ENCODE peak calls at places on chromosome 18, in eight cellular contexts. K, D, W, I, Q, P, C and G are unnamed samples.

GRCh38 chr18:23779696-23780303 is 90.5 kb downstream of the LAMA3 start:
- DNase-seq in W (no peak), D (no peak), Q (peak), P (no peak), C (peak), K (no peak), I (no peak), G (no peak)

GRCh38 chr18:903703-904102 is 968 bp upstream of the ADCYAP1 start:
- DNase-seq in D (peak), Q (peak), C (peak), W (peak), I (peak), P (peak), K (peak), G (no peak)

GRCh38 chr18:458016-458415 is 42.5 kb downstream of the COLEC12 start:
- DNase-seq in C (no peak), P (no peak), K (no peak), D (no peak), Q (no peak), I (no peak), W (no peak), G (no peak)

GRCh38 chr18:13229021-13229671 is 10.6 kb downstream of the LDLRAD4 start:
- DNase-seq in D (no peak), Q (no peak), K (no peak), C (no peak), W (no peak), I (no peak), P (no peak), G (no peak)

GRCh38 chr18:35205199-35205712 is 35.6 kb upstream of the ZNF397 start:
- DNase-seq in D (no peak), I (no peak), C (no peak), P (no peak), K (no peak), Q (no peak), W (no peak), G (no peak)

GRCh38 chr18:48418409-48419267 is 9.5 kb upstream of the ZBTB7C start:
- DNase-seq in W (no peak), Q (no peak), K (no peak), C (no peak), D (no peak), P (no peak), I (no peak), G (no peak)

GRCh38 chr18:74460825-74461224 is 3.7 kb upstream of the DIPK1C start:
- DNase-seq in C (no peak), P (no peak), Q (no peak), I (no peak), D (no peak), W (no peak), K (no peak), G (no peak)

GRCh38 chr18:36412778-36413177 is 115.3 kb downstream of the FHOD3 start:
- DNase-seq in Q (no peak), W (no peak), D (peak), C (peak), P (peak), I (no peak), K (peak), G (no peak)

GRCh38 chr18:21242141-21243040 is at the start of gene GREB1L:
- DNase-seq in D (peak), P (peak), I (peak), C (peak), K (peak), W (peak), Q (peak), G (no peak)

GRCh38 chr18:37294951-37295350 is 270.6 kb downstream of the CELF4 start:
- DNase-seq in K (peak), I (no peak), W (no peak), Q (no peak), P (peak), C (peak), D (peak), G (no peak)

GRCh38 chr18:3995476-3996102 is 459.5 kb downstream of the DLGAP1 start:
- DNase-seq in C (peak), I (no peak), P (peak), K (peak), Q (peak), D (peak), W (no peak), G (no peak)

GRCh38 chr18:832085-832681 is 20.1 kb upstream of the YES1 start:
- DNase-seq in D (peak), W (no peak), P (peak), Q (no peak), C (no peak), I (no peak), K (peak), G (no peak)

GRCh38 chr18:70672581-70672980 is 383.7 kb downstream of the SOCS6 start:
- DNase-seq in I (no peak), C (no peak), W (no peak), Q (no peak), K (no peak), D (no peak), P (no peak), G (no peak)

GRCh38 chr18:21241224-21242131 is 554 bp upstream of the GREB1L start:
- DNase-seq in I (no peak), W (peak), C (peak), P (peak), K (peak), Q (no peak), D (peak), G (no peak)

GRCh38 chr18:50396005-50396404 is 21.2 kb downstream of the SKA1 start:
- DNase-seq in I (no peak), D (no peak), K (no peak), P (no peak), W (no peak), C (no peak), Q (no peak), G (no peak)

GRCh38 chr18:2442006-2442405 is 129.3 kb downstream of the METTL4 start:
- DNase-seq in P (no peak), K (no peak), C (no peak), Q (peak), I (no peak), D (no peak), W (no peak), G (no peak)

GRCh38 chr18:55982992-55983391 is 395.0 kb upstream of the TCF4 start:
- DNase-seq in W (no peak), C (no peak), K (no peak), I (no peak), P (no peak), D (no peak), Q (peak), G (no peak)

GRCh38 chr18:59454909-59455727 is 96.1 kb upstream of the LMAN1 start:
- DNase-seq in I (no peak), D (peak), K (no peak), P (no peak), C (no peak), W (no peak), Q (no peak), G (no peak)

GRCh38 chr18:22314406-22314805 is 103.3 kb downstream of the CTAGE1 start:
- DNase-seq in W (no peak), C (peak), I (no peak), Q (peak), K (no peak), P (no peak), D (no peak), G (no peak)

GRCh38 chr18:10543277-10543676 is 17.4 kb downstream of the NAPG start:
- DNase-seq in P (no peak), C (no peak), D (no peak), Q (peak), K (no peak), I (no peak), W (no peak), G (no peak)

GRCh38 chr18:7725473-7725872 is 158.4 kb downstream of the PTPRM start:
- DNase-seq in D (no peak), P (no peak), C (no peak), K (no peak), Q (no peak), W (no peak), I (no peak), G (no peak)

GRCh38 chr18:12334280-12335262 is 26.5 kb downstream of the TUBB6 start:
- DNase-seq in P (no peak), Q (no peak), K (no peak), W (no peak), I (no peak), D (peak), C (no peak), G (no peak)

GRCh38 chr18:25164211-25164836 is 187.6 kb downstream of the ZNF521 start:
- DNase-seq in D (no peak), Q (no peak), I (no peak), P (no peak), K (no peak), W (no peak), C (no peak), G (no peak)

GRCh38 chr18:74172697-74173433 is 24.5 kb downstream of the TIMM21 start:
- DNase-seq in K (no peak), P (no peak), C (no peak), Q (no peak), D (no peak), W (no peak), I (no peak), G (no peak)

GRCh38 chr18:59446012-59446411 is 86.9 kb upstream of the LMAN1 start:
- DNase-seq in D (peak), W (no peak), P (peak), Q (peak), K (peak), C (peak), I (no peak), G (no peak)

GRCh38 chr18:77177009-77177408 is 44.4 kb upstream of the MBP start:
- DNase-seq in D (no peak), W (no peak), Q (peak), C (peak), K (no peak), I (no peak), P (no peak), G (no peak)

GRCh38 chr18:79479114-79479760 is 83.5 kb downstream of the NFATC1 start:
- DNase-seq in W (peak), I (no peak), D (no peak), P (no peak), Q (no peak), C (no peak), K (no peak), G (peak)

GRCh38 chr18:69259282-69259681 is 141.4 kb upstream of the DOK6 start:
- DNase-seq in I (no peak), Q (peak), K (no peak), D (no peak), P (no peak), C (no peak), W (no peak), G (no peak)

GRCh38 chr18:9343577-9343976 is 9.0 kb downstream of the TWSG1 start:
- DNase-seq in Q (no peak), K (no peak), I (no peak), D (no peak), C (no peak), W (no peak), P (no peak), G (no peak)

GRCh38 chr18:22385718-22386117 is 32.0 kb downstream of the CTAGE1 start:
- DNase-seq in Q (peak), P (no peak), I (no peak), K (no peak), D (no peak), W (no peak), C (peak), G (no peak)

GRCh38 chr18:28781616-28782362 is 604.9 kb upstream of the CDH2 start:
- DNase-seq in D (no peak), C (no peak), I (no peak), P (no peak), W (no peak), K (no peak), Q (no peak), G (no peak)

GRCh38 chr18:12455511-12455910 is 47.8 kb downstream of the PRELID3A start:
- DNase-seq in D (no peak), K (no peak), Q (peak), C (peak), P (no peak), I (no peak), W (no peak), G (no peak)

GRCh38 chr18:69890558-69890957 is 57.1 kb downstream of the CD226 start:
- DNase-seq in D (no peak), K (no peak), C (no peak), W (no peak), I (no peak), P (no peak), Q (no peak), G (no peak)

GRCh38 chr18:54023471-54023870 is 201.0 kb downstream of the MBD2 start:
- DNase-seq in Q (peak), P (no peak), W (no peak), I (no peak), C (peak), K (no peak), D (no peak), G (no peak)

GRCh38 chr18:27298215-27298804 is 113.2 kb upstream of the CHST9 start:
- DNase-seq in Q (no peak), I (no peak), P (peak), C (no peak), K (no peak), W (no peak), D (peak), G (no peak)
- TF ChIP-seq CTCF in Q (no peak), I (no peak), P (peak), C (no peak), K (no peak), W (peak), D (peak), G (peak)

DNA sequence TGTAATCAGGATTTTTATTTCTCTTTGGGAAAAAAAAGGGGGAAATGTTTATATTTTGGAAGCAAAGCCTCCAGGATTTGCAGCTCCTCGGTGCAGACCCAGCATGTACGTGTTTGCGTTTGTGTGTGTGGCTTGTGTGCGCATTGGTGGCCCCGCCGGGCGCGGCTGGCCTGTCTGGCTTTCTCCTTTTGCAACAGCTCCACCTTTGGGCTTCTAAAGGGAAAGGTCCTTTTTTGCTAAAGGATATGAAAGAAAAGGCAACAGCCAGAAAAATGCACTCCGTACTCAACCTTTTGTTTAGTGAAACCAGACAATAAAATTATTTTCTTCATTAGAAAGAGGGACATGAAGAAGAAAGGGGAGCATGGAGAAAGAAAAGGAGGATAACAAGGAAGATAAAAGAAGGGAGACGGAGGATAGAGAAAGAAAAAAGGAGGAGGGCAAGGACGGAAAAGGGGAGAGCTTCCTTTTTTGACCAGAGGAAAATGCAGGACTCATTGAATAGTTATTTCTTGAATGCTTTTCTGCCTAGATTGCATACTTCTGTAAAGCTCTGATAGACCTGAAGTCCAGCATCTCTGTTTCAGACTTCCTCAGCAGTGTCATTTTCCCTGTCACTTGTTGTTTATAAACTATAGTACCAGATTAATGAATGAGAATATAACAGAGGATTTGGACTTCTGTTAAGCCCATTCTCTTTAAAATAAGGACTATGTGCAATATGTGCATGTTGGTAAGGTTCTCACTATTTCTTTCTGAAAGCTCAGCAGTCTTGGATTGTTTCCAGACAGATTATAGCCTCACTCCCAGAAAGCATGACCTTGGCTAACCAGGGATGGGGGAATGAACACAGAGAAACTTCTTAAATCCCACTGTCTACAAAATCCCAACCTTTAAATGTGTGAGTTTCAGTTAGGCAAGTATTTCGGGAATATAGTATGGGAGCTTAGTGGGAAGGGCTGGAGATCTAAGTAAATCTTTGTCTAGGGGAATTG is 563.1 kb upstream of the PIK3C3 start:
- DNase-seq in I (peak), W (peak), C (peak), P (peak), Q (peak), D (peak), K (peak), G (no peak)
- TF ChIP-seq CTCF in I (peak), W (peak), C (peak), P (peak), Q (peak), D (peak), K (peak), G (peak)

GRCh38 chr18:63159590-63159989 is 160.0 kb downstream of the BCL2 start:
- DNase-seq in Q (no peak), K (no peak), P (no peak), C (no peak), W (no peak), D (no peak), I (no peak), G (no peak)
- TF ChIP-seq CTCF in Q (no peak), K (no peak), P (no peak), C (no peak), W (no peak), D (no peak), I (no peak), G (no peak)

GRCh38 chr18:30457156-30457555 is 585.4 kb downstream of the DSC3 start:
- DNase-seq in I (no peak), C (no peak), K (no peak), Q (no peak), D (no peak), P (no peak), W (no peak), G (no peak)
- TF ChIP-seq CTCF in I (no peak), C (no peak), K (no peak), Q (no peak), D (no peak), P (no peak), W (no peak), G (no peak)

GRCh38 chr18:45456076-45457066 is 158.9 kb upstream of the SLC14A2 start:
- DNase-seq in K (no peak), D (no peak), I (no peak), C (peak), Q (no peak), P (peak), W (peak), G (no peak)
- TF ChIP-seq CTCF in K (no peak), D (no peak), I (no peak), C (no peak), Q (no peak), P (no peak), W (no peak), G (no peak)

GRCh38 chr18:6170604-6171003 is 244.1 kb downstream of the L3MBTL4 start:
- DNase-seq in K (no peak), C (no peak), W (no peak), Q (no peak), I (no peak), P (no peak), D (no peak), G (no peak)
- TF ChIP-seq CTCF in K (no peak), C (no peak), W (no peak), Q (no peak), I (no peak), P (no peak), D (no peak), G (no peak)

GRCh38 chr18:64854112-64854511 is 705.2 kb upstream of the LINC00305 start:
- DNase-seq in P (no peak), D (no peak), W (no peak), I (no peak), K (no peak), Q (no peak), C (no peak), G (no peak)

GRCh38 chr18:64851796-64852195 is 702.9 kb upstream of the LINC00305 start:
- DNase-seq in K (no peak), Q (no peak), I (no peak), C (peak), D (no peak), W (no peak), P (no peak), G (no peak)
- TF ChIP-seq CTCF in K (no peak), Q (no peak), I (no peak), C (no peak), D (no peak), W (no peak), P (no peak), G (no peak)

GRCh38 chr18:45850021-45850420 is 24.5 kb downstream of the SIGLEC15 start:
- DNase-seq in W (no peak), C (peak), P (no peak), I (no peak), K (no peak), D (peak), Q (no peak), G (no peak)
- TF ChIP-seq CTCF in W (no peak), C (peak), P (no peak), I (no peak), K (no peak), D (peak), Q (peak), G (peak)

GRCh38 chr18:26454616-26455015 is 93.7 kb downstream of the KCTD1 start:
- DNase-seq in Q (no peak), K (no peak), D (no peak), C (no peak), W (no peak), P (no peak), I (no peak), G (no peak)

GRCh38 chr18:26455639-26456038 is 92.7 kb downstream of the KCTD1 start:
- DNase-seq in W (no peak), C (no peak), Q (no peak), I (no peak), K (no peak), P (no peak), D (no peak), G (no peak)

GRCh38 chr18:26457611-26458350 is 90.6 kb downstream of the KCTD1 start:
- DNase-seq in D (peak), C (no peak), P (no peak), I (no peak), W (no peak), Q (no peak), K (peak), G (no peak)

GRCh38 chr18:26457195-26457594 is 91.2 kb downstream of the KCTD1 start:
- DNase-seq in Q (no peak), K (no peak), C (no peak), I (no peak), W (no peak), D (no peak), P (no peak), G (no peak)

DNA sequence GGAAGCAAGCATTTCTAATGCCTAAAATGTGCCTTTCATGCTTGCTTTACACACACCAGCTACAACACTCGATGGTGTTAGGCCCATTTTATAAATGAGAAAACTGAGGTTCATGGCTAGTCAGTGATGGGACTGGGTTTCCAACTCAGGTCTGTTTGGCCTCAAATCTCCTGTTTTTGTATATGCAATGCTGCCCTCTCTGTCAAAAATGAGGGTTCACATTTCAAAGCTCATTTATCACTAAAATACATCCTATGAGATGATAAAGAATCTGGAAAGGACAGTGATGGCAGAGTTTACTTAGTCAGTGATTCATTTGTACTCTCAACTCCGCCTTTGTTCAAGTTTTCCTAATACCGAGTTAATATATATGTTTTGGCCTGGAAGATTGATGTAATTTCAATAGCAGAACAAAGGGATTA is 92.3 kb downstream of the KCTD1 start:
- DNase-seq in D (no peak), Q (no peak), C (peak), P (no peak), I (no peak), K (no peak), W (no peak), G (no peak)
- TF ChIP-seq CTCF in D (no peak), Q (no peak), C (no peak), P (no peak), I (no peak), K (no peak), W (no peak), G (peak)